ENCODE peak calls at places on chromosomes 4 and X, in nine cellular contexts. J is GM12865, A is endodermal cell, F is natural killer cell, D is IMR-90, X is psoas muscle, K is thyroid gland, N is tibial artery, Z is astrocyte. M is an unnamed sample.

GRCh38 chrX:100643212-100643611 is 787 bp upstream of the SRPX2 start:
- DNase-seq in J (no peak), D (no peak), X (no peak), F (no peak), K (no peak), Z (no peak), N (no peak), A (no peak), M (no peak)

GRCh38 chrX:53287493-53288138 is 6.2 kb upstream of the IQSEC2 start:
- DNase-seq in X (peak; percentile 89), D (peak; percentile 66), J (peak; percentile 7), Z (peak; percentile 54), N (peak; percentile 77), A (no peak), K (peak; percentile 58), F (peak; percentile 19), M (peak; percentile 49)

GRCh38 chr4:70365479-70365878 is 4.9 kb downstream of the SMR3A start:
- DNase-seq in D (no peak), K (no peak), J (peak; percentile 14), F (no peak), X (no peak), N (no peak), A (no peak), Z (no peak), M (peak; percentile 1)

GRCh38 chrX:133191739-133192039 is 26.5 kb downstream of the TFDP3 start:
- DNase-seq in X (no peak), F (no peak), Z (no peak), A (no peak), J (no peak), N (no peak), D (no peak), K (no peak), M (no peak)

GRCh38 chr4:143399113-143399949 is 62.7 kb downstream of the GAB1 start:
- DNase-seq in F (no peak), Z (no peak), K (no peak), A (no peak), J (peak; percentile 54), N (no peak), D (peak; percentile 21), X (no peak), M (peak; percentile 17)

GRCh38 chr4:15833801-15834200 is 55.7 kb downstream of the CD38 start:
- DNase-seq in Z (peak; percentile 8), J (no peak), K (no peak), F (no peak), D (no peak), N (no peak), X (no peak), A (no peak), M (no peak)

GRCh38 chrX:142054094-142054493 is 150.4 kb downstream of the MAGEC1 start:
- DNase-seq in A (no peak), F (no peak), N (no peak), X (no peak), D (no peak), Z (no peak), J (no peak), K (no peak), M (no peak)

GRCh38 chr4:8607603-8608481 is 15.3 kb downstream of the CPZ start:
- DNase-seq in N (no peak), A (peak; percentile 95), F (peak; percentile 33), X (no peak), J (peak; percentile 25), K (no peak), Z (no peak), D (no peak), M (peak; percentile 61)

GRCh38 chr4:54687887-54688841 is 30.4 kb downstream of the KIT start:
- DNase-seq in F (no peak), Z (peak; percentile 6), A (no peak), D (peak; percentile 4), K (peak; percentile 81), X (no peak), N (no peak), J (peak; percentile 28), M (no peak)

GRCh38 chr4:141569141-141569540 is 67.2 kb upstream of the IL15 start:
- DNase-seq in X (no peak), A (no peak), Z (peak; percentile 47), D (peak; percentile 67), K (no peak), N (no peak), F (no peak), J (no peak), M (no peak)

GRCh38 chrX:119218198-119218597 is 17.9 kb upstream of the PGRMC1 start:
- DNase-seq in X (no peak), N (no peak), A (no peak), J (no peak), Z (no peak), D (peak; percentile 15), F (no peak), K (no peak), M (no peak)
- TF ChIP-seq CTCF in X (peak; percentile 31), N (peak; percentile 29), A (peak; percentile 62), J (peak; percentile 14), Z (peak; percentile 41), D (peak; percentile 50), F (no peak), K (no peak), M (no peak)

DNA sequence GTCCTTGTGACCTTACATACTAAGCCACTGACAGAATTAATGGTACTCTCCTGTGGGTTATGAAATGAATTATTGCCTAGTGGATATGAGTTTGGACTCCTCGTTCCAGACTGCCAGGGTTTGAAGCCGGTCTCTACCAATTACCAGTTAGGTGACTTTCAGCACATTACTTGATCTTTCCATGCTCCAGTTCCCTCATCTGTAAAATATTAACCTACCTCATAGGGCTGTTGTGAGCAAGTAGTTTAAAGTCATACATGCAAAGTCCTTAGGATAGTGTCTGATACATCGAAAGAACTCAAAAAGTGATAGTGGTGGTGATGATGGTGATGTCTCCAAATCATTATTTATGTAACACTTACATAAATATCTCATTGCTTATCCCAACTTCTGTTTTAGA is 373.5 kb upstream of the ARX start:
- DNase-seq in D (no peak), X (no peak), J (no peak), K (no peak), N (no peak), F (no peak), Z (no peak), A (no peak), M (no peak)
- TF ChIP-seq CTCF in D (no peak), X (no peak), J (no peak), K (no peak), N (no peak), F (no peak), Z (no peak), A (no peak), M (no peak)

GRCh38 chrX:97461763-97462162 is 578.1 kb downstream of the RPA4 start:
- DNase-seq in J (no peak), K (no peak), X (no peak), D (no peak), F (no peak), A (no peak), Z (no peak), N (no peak), M (no peak)
- TF ChIP-seq CTCF in J (no peak), K (no peak), X (no peak), D (no peak), F (no peak), A (peak; percentile 52), Z (no peak), N (no peak), M (no peak)

GRCh38 chr4:47462799-47463234 is 685 bp downstream of the COMMD8 start:
- DNase-seq in D (peak; percentile 3), F (no peak), A (no peak), N (no peak), K (no peak), J (peak; percentile 16), X (no peak), Z (no peak), M (no peak)

GRCh38 chr4:47466061-47466785 is 2.7 kb upstream of the COMMD8 start:
- DNase-seq in A (no peak), N (no peak), F (no peak), K (no peak), X (no peak), J (no peak), D (no peak), Z (no peak), M (no peak)

GRCh38 chr4:47468686-47469365 is 5.3 kb upstream of the COMMD8 start:
- DNase-seq in D (peak; percentile 66), X (no peak), A (no peak), J (no peak), Z (peak; percentile 81), F (no peak), K (no peak), N (no peak), M (no peak)

GRCh38 chr4:47465008-47465407 is 1.5 kb upstream of the COMMD8 start:
- DNase-seq in A (no peak), X (no peak), J (peak; percentile 69), N (no peak), K (no peak), Z (no peak), D (no peak), F (no peak), M (no peak)

GRCh38 chr4:47463235-47463956 is at the start of gene COMMD8:
- DNase-seq in F (peak; percentile 96), J (peak; percentile 98), Z (peak; percentile 88), K (peak; percentile 96), A (peak; percentile 99), N (peak; percentile 97), X (peak; percentile 97), D (peak; percentile 95), M (peak; percentile 92)
- TF ChIP-seq CTCF in F (peak; percentile 22), J (no peak), Z (no peak), K (no peak), A (peak; percentile 54), N (peak; percentile 51), X (peak; percentile 36), D (peak; percentile 30), M (no peak)

GRCh38 chr4:154559141-154559841 is 3.5 kb upstream of the FGB start:
- DNase-seq in X (no peak), J (peak; percentile 64), D (peak; percentile 65), K (no peak), F (no peak), N (no peak), Z (peak; percentile 50), A (peak; percentile 72), M (peak; percentile 47)
- TF ChIP-seq CTCF in X (peak; percentile 26), J (peak; percentile 40), D (peak; percentile 70), K (no peak), F (no peak), N (no peak), Z (peak; percentile 58), A (peak; percentile 90), M (peak; percentile 57)

DNA sequence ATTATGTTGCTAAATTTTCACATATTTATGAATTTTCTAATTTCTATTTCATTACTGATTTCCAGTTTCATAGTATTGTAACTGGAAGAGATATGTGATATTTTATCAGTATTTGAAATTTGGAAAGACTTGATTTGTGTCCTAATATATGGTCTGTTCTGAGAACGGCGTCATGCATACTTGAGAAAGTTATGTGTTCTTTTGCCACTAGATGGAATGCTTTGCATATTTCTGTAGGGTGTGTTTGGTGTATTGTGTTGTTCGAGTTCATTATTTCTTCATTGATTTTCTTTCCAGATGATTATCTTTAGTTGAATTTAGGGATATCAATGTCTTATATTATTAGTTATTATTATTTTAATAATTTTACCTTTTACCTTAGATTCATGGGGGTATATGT is 110.6 kb upstream of the ITM2A start:
- DNase-seq in F (no peak), K (no peak), N (no peak), Z (no peak), J (no peak), D (no peak), A (no peak), X (no peak), M (no peak)
- TF ChIP-seq CTCF in F (no peak), K (no peak), N (no peak), Z (no peak), J (no peak), D (no peak), A (no peak), X (no peak), M (no peak)